ENCODE peak calls at places on chromosomes 12 and 14, in eight cellular contexts. One of them, this sample, is unnamed.
A peak's percentile ranks its signal among the peaks of the same experiment; 100 is the strongest.

GRCh38 chr14:77641534-77642341 is 25.3 kb upstream of the SPTLC2 start:
- DNase-seq in psoas muscle: peak; percentile 85
- DNase-seq in Peyer's patch: peak; percentile 89
- DNase-seq in AG09309: no peak
- DNase-seq in HL-60: peak; percentile 67
- DNase-seq in MM.1S: peak; percentile 48
- DNase-seq in sigmoid colon: peak; percentile 89
- DNase-seq in kidney epithelial cell: no peak
- DNase-seq in this sample: no peak

GRCh38 chr14:88476825-88477224 is 78.0 kb downstream of the PTPN21 start:
- DNase-seq in psoas muscle: no peak
- DNase-seq in Peyer's patch: no peak
- DNase-seq in AG09309: no peak
- DNase-seq in HL-60: no peak
- DNase-seq in MM.1S: no peak
- DNase-seq in sigmoid colon: no peak
- DNase-seq in kidney epithelial cell: no peak
- DNase-seq in this sample: no peak

GRCh38 chr14:22394616-22395015 is 194.4 kb downstream of the DAD1 start:
- DNase-seq in psoas muscle: no peak
- DNase-seq in Peyer's patch: no peak
- DNase-seq in AG09309: no peak
- DNase-seq in HL-60: no peak
- DNase-seq in MM.1S: no peak
- DNase-seq in sigmoid colon: no peak
- DNase-seq in kidney epithelial cell: no peak
- DNase-seq in this sample: no peak

GRCh38 chr12:132904718-132905328 is 17.4 kb upstream of the CHFR start:
- DNase-seq in psoas muscle: peak; percentile 90
- DNase-seq in Peyer's patch: peak; percentile 93
- DNase-seq in AG09309: no peak
- DNase-seq in HL-60: no peak
- DNase-seq in MM.1S: no peak
- DNase-seq in sigmoid colon: peak; percentile 92
- DNase-seq in kidney epithelial cell: no peak
- DNase-seq in this sample: no peak

GRCh38 chr12:124392271-124392990 is 97.5 kb downstream of the RFLNA start:
- DNase-seq in psoas muscle: peak; percentile 87
- DNase-seq in Peyer's patch: no peak
- DNase-seq in AG09309: no peak
- DNase-seq in HL-60: peak; percentile 52
- DNase-seq in MM.1S: no peak
- DNase-seq in sigmoid colon: no peak
- DNase-seq in kidney epithelial cell: no peak
- DNase-seq in this sample: no peak

GRCh38 chr12:125246346-125246656 is 181.1 kb downstream of the AACS start:
- DNase-seq in psoas muscle: no peak
- DNase-seq in Peyer's patch: no peak
- DNase-seq in AG09309: no peak
- DNase-seq in HL-60: no peak
- DNase-seq in MM.1S: no peak
- DNase-seq in sigmoid colon: no peak
- DNase-seq in kidney epithelial cell: no peak
- DNase-seq in this sample: no peak

GRCh38 chr12:77723308-77723707 is 107.4 kb upstream of the NAV3 start:
- DNase-seq in psoas muscle: no peak
- DNase-seq in Peyer's patch: no peak
- DNase-seq in AG09309: no peak
- DNase-seq in HL-60: no peak
- DNase-seq in MM.1S: no peak
- DNase-seq in sigmoid colon: no peak
- DNase-seq in kidney epithelial cell: no peak
- DNase-seq in this sample: no peak

GRCh38 chr14:99270491-99271287 is 1.3 kb downstream of the BCL11B start:
- DNase-seq in psoas muscle: no peak
- DNase-seq in Peyer's patch: no peak
- DNase-seq in AG09309: no peak
- DNase-seq in HL-60: no peak
- DNase-seq in MM.1S: no peak
- DNase-seq in sigmoid colon: no peak
- DNase-seq in kidney epithelial cell: no peak
- DNase-seq in this sample: no peak

GRCh38 chr12:12883369-12884001 is 7.9 kb upstream of the GPRC5A start:
- DNase-seq in psoas muscle: no peak
- DNase-seq in Peyer's patch: no peak
- DNase-seq in AG09309: no peak
- DNase-seq in HL-60: no peak
- DNase-seq in MM.1S: no peak
- DNase-seq in sigmoid colon: peak; percentile 26
- DNase-seq in kidney epithelial cell: no peak
- DNase-seq in this sample: no peak

GRCh38 chr12:86445361-86445760 is 189.2 kb upstream of the MGAT4C start:
- DNase-seq in psoas muscle: no peak
- DNase-seq in Peyer's patch: no peak
- DNase-seq in AG09309: no peak
- DNase-seq in HL-60: no peak
- DNase-seq in MM.1S: no peak
- DNase-seq in sigmoid colon: no peak
- DNase-seq in kidney epithelial cell: no peak
- DNase-seq in this sample: no peak

GRCh38 chr14:35565896-35566464 is 32.0 kb downstream of the INSM2 start:
- DNase-seq in psoas muscle: no peak
- DNase-seq in Peyer's patch: no peak
- DNase-seq in AG09309: no peak
- DNase-seq in HL-60: no peak
- DNase-seq in MM.1S: no peak
- DNase-seq in sigmoid colon: no peak
- DNase-seq in kidney epithelial cell: no peak
- DNase-seq in this sample: peak; percentile 22

GRCh38 chr12:6539276-6540134 is 5.2 kb downstream of the GAPDH start:
- DNase-seq in psoas muscle: no peak
- DNase-seq in Peyer's patch: peak; percentile 53
- DNase-seq in AG09309: no peak
- DNase-seq in HL-60: no peak
- DNase-seq in MM.1S: no peak
- DNase-seq in sigmoid colon: peak; percentile 68
- DNase-seq in kidney epithelial cell: no peak
- DNase-seq in this sample: no peak

GRCh38 chr12:15525414-15525813 is 203.1 kb downstream of the PTPRO start:
- DNase-seq in psoas muscle: no peak
- DNase-seq in Peyer's patch: no peak
- DNase-seq in AG09309: no peak
- DNase-seq in HL-60: no peak
- DNase-seq in MM.1S: no peak
- DNase-seq in sigmoid colon: no peak
- DNase-seq in kidney epithelial cell: no peak
- DNase-seq in this sample: no peak

GRCh38 chr12:2138871-2139308 is 86.1 kb downstream of the CACNA1C start:
- DNase-seq in psoas muscle: no peak
- DNase-seq in Peyer's patch: peak; percentile 60
- DNase-seq in AG09309: no peak
- DNase-seq in HL-60: no peak
- DNase-seq in MM.1S: no peak
- DNase-seq in sigmoid colon: peak; percentile 40
- DNase-seq in kidney epithelial cell: no peak
- DNase-seq in this sample: no peak

GRCh38 chr12:132596016-132596415 is 14.4 kb downstream of the LRCOL1 start:
- DNase-seq in psoas muscle: no peak
- DNase-seq in Peyer's patch: no peak
- DNase-seq in AG09309: no peak
- DNase-seq in HL-60: no peak
- DNase-seq in MM.1S: no peak
- DNase-seq in sigmoid colon: no peak
- DNase-seq in kidney epithelial cell: no peak
- DNase-seq in this sample: no peak

GRCh38 chr12:12528361-12529092 is 34.1 kb downstream of the DUSP16 start:
- DNase-seq in psoas muscle: no peak
- DNase-seq in Peyer's patch: no peak
- DNase-seq in AG09309: no peak
- DNase-seq in HL-60: no peak
- DNase-seq in MM.1S: no peak
- DNase-seq in sigmoid colon: no peak
- DNase-seq in kidney epithelial cell: no peak
- DNase-seq in this sample: no peak

GRCh38 chr14:78567343-78567742 is 397.2 kb downstream of the NRXN3 start:
- DNase-seq in psoas muscle: no peak
- DNase-seq in Peyer's patch: no peak
- DNase-seq in AG09309: no peak
- DNase-seq in HL-60: no peak
- DNase-seq in MM.1S: no peak
- DNase-seq in sigmoid colon: no peak
- DNase-seq in kidney epithelial cell: no peak
- DNase-seq in this sample: no peak

GRCh38 chr12:47356129-47356622 is 276.4 kb upstream of the AMIGO2 start:
- DNase-seq in psoas muscle: no peak
- DNase-seq in Peyer's patch: no peak
- DNase-seq in AG09309: no peak
- DNase-seq in HL-60: peak; percentile 42
- DNase-seq in MM.1S: no peak
- DNase-seq in sigmoid colon: no peak
- DNase-seq in kidney epithelial cell: peak; percentile 10
- DNase-seq in this sample: peak; percentile 23

DNA sequence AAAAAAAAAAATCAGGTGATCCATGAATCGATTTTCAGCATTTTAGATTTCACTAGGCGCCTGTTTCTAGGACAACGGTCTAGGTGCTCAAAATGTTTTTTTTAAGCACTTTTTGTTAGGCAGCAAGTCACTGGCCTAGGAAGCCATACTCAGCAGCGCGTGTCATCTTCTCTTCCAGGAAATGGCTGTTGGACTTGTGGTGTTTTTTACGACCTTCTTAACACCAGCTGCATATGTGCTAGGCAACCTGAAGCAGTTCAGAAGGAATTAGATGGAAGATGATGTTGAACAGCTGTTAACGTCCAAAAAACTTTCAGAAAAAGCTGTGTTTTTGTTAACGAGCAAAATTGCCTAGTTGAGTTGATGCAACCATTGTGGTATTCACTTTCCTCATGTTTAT is 868 bp downstream of the COX8C start:
- DNase-seq in psoas muscle: no peak
- DNase-seq in Peyer's patch: no peak
- DNase-seq in AG09309: no peak
- DNase-seq in HL-60: no peak
- DNase-seq in MM.1S: no peak
- DNase-seq in sigmoid colon: no peak
- DNase-seq in kidney epithelial cell: no peak
- DNase-seq in this sample: no peak
- H3K4me3 ChIP-seq in psoas muscle: no peak overlapping the region
- H3K4me3 ChIP-seq in Peyer's patch: no peak overlapping the region
- H3K4me3 ChIP-seq in AG09309: no peak overlapping the region
- H3K4me3 ChIP-seq in HL-60: no peak overlapping the region
- H3K4me3 ChIP-seq in MM.1S: no peak overlapping the region
- H3K4me3 ChIP-seq in sigmoid colon: no peak overlapping the region
- H3K4me3 ChIP-seq in kidney epithelial cell: no peak overlapping the region
- H3K4me3 ChIP-seq in this sample: no peak overlapping the region

DNA sequence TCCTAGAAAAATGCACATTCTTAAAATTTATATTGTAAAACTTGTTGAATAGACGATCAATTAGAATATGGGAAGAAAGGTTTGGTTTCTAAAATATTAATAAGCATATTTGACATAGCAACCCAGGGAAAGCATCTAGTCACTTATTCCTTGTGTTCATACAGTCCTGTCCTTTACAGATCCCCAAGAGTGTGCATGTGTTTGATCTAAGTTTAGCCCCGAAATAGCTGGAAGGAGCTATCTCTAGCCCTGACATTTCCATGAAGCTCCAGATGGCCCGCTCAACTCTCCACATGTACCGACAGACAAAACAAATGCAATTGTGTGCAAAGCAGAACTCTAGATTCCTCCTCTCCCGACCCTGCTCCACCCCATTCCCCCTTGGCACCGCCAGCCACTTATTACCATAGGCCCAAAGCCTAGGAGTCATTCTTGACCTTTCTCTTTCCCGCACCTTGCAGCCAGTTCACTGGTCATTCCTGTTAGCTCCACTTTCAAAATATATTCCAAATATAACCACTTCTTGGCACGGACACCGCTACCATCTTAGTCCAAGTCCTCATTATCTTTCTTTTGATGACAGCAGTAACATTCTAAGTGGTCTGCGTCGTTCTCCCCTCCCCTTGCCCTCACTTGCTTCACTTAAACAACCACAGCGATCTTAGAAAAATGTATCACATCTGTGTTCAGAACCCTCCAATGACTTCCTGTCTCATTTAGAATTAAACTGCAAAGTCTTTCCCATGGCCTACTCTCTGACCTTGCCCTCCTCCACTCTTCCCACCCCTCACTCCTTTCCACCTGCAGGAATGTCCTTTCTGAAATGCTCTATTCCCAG is 45.5 kb upstream of the GZMB start:
- DNase-seq in psoas muscle: no peak
- DNase-seq in Peyer's patch: no peak
- DNase-seq in AG09309: no peak
- DNase-seq in HL-60: no peak
- DNase-seq in MM.1S: no peak
- DNase-seq in sigmoid colon: no peak
- DNase-seq in kidney epithelial cell: no peak
- DNase-seq in this sample: no peak
- TF ChIP-seq CTCF in psoas muscle: no peak
- TF ChIP-seq CTCF in Peyer's patch: no peak
- TF ChIP-seq CTCF in AG09309: no peak
- TF ChIP-seq CTCF in HL-60: no peak
- TF ChIP-seq CTCF in MM.1S: no peak
- TF ChIP-seq CTCF in sigmoid colon: no peak
- TF ChIP-seq CTCF in kidney epithelial cell: no peak
- TF ChIP-seq CTCF in this sample: no peak

DNA sequence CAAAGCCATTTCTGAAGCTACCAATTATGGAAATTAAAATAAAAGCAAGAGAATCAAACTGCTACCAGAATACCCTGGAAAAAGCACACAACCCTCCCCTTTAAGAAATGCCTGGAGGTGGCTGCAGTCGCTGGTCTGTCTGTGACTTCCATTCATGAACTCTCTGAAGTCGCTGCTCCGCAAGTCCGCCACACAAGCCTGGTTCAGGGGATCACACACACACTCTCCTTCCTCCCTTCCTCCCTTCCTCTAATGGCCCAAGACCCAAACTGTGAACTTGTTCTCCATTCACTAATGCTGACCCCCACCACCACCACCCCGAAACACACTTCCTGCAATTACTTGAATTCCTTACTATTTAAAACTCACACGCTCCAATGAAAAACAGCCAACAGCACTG is 974 bp upstream of the LMO3 start:
- DNase-seq in psoas muscle: no peak
- DNase-seq in Peyer's patch: no peak
- DNase-seq in AG09309: no peak
- DNase-seq in HL-60: no peak
- DNase-seq in MM.1S: no peak
- DNase-seq in sigmoid colon: no peak
- DNase-seq in kidney epithelial cell: no peak
- DNase-seq in this sample: no peak
- H3K4me3 ChIP-seq in psoas muscle: peak overlapping the region; percentile 59
- H3K4me3 ChIP-seq in Peyer's patch: peak overlapping the region; percentile 40
- H3K4me3 ChIP-seq in AG09309: no peak overlapping the region
- H3K4me3 ChIP-seq in HL-60: no peak overlapping the region
- H3K4me3 ChIP-seq in MM.1S: peak overlapping the region; percentile 64
- H3K4me3 ChIP-seq in sigmoid colon: peak overlapping the region; percentile 50
- H3K4me3 ChIP-seq in kidney epithelial cell: no peak overlapping the region
- H3K4me3 ChIP-seq in this sample: peak overlapping the region; percentile 58

DNA sequence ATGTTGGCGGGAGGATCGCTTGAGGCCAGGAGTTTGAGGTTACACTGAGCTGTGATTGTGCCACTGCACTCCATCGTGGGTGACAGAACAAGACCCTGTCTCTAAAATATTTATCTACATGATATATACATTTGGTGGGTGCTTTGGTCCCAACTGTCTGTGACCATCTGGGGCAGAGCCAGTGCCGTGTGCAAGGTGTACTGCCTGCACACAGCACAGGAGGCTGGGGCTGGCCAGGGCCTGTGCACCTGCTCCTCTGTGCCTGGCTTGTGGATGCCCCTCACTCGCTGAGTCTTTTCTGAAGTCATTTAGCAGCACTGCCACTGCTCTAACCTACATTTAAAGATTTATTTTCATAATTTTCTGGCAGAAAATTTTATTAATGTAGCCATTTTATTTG is 58.7 kb downstream of the TRAF3 start:
- DNase-seq in psoas muscle: no peak
- DNase-seq in Peyer's patch: no peak
- DNase-seq in AG09309: no peak
- DNase-seq in HL-60: no peak
- DNase-seq in MM.1S: no peak
- DNase-seq in sigmoid colon: no peak
- DNase-seq in kidney epithelial cell: no peak
- DNase-seq in this sample: no peak
- TF ChIP-seq CTCF in psoas muscle: no peak
- TF ChIP-seq CTCF in Peyer's patch: no peak
- TF ChIP-seq CTCF in AG09309: no peak
- TF ChIP-seq CTCF in HL-60: no peak
- TF ChIP-seq CTCF in MM.1S: no peak
- TF ChIP-seq CTCF in sigmoid colon: no peak
- TF ChIP-seq CTCF in kidney epithelial cell: no peak
- TF ChIP-seq CTCF in this sample: no peak

This sample was measured in epithelial cell of proximal tubule.